ENCODE peak calls at places on chromosome 18, in six cellular contexts. One of them, this sample, is unnamed.

GRCh38 chr18:58046087-58046793 is 2.2 kb downstream of the NEDD4L start:
- DNase-seq in K562: no peak
- DNase-seq in IMR-90: no peak
- DNase-seq in A549: no peak
- DNase-seq in HEK293T: no peak
- DNase-seq in HepG2: peak; percentile 57
- DNase-seq in this sample: no peak

GRCh38 chr18:51089691-51090090 is 59.7 kb downstream of the SMAD4 start:
- DNase-seq in K562: no peak
- DNase-seq in IMR-90: no peak
- DNase-seq in A549: no peak
- DNase-seq in HEK293T: no peak
- DNase-seq in HepG2: no peak
- DNase-seq in this sample: no peak

GRCh38 chr18:3397786-3398185 is 52.2 kb upstream of the TGIF1 start:
- DNase-seq in K562: no peak
- DNase-seq in IMR-90: no peak
- DNase-seq in A549: no peak
- DNase-seq in HEK293T: no peak
- DNase-seq in HepG2: no peak
- DNase-seq in this sample: no peak

GRCh38 chr18:35178260-35178659 is 62.6 kb upstream of the ZNF397 start:
- DNase-seq in K562: no peak
- DNase-seq in IMR-90: peak; percentile 61
- DNase-seq in A549: no peak
- DNase-seq in HEK293T: no peak
- DNase-seq in HepG2: no peak
- DNase-seq in this sample: no peak

GRCh38 chr18:33116376-33116775 is 324.1 kb downstream of the CCDC178 start:
- DNase-seq in K562: no peak
- DNase-seq in IMR-90: no peak
- DNase-seq in A549: peak; percentile 3
- DNase-seq in HEK293T: no peak
- DNase-seq in HepG2: no peak
- DNase-seq in this sample: no peak

GRCh38 chr18:30903566-30903965 is 139.0 kb downstream of the DSC3 start:
- DNase-seq in K562: no peak
- DNase-seq in IMR-90: no peak
- DNase-seq in A549: peak; percentile 48
- DNase-seq in HEK293T: no peak
- DNase-seq in HepG2: peak; percentile 9
- DNase-seq in this sample: no peak

GRCh38 chr18:60676807-60677206 is 304.2 kb upstream of the MC4R start:
- DNase-seq in K562: no peak
- DNase-seq in IMR-90: no peak
- DNase-seq in A549: no peak
- DNase-seq in HEK293T: peak; percentile 12
- DNase-seq in HepG2: no peak
- DNase-seq in this sample: no peak

GRCh38 chr18:69402219-69402989 is 1.7 kb downstream of the DOK6 start:
- DNase-seq in K562: no peak
- DNase-seq in IMR-90: no peak
- DNase-seq in A549: no peak
- DNase-seq in HEK293T: no peak
- DNase-seq in HepG2: peak; percentile 7
- DNase-seq in this sample: no peak

GRCh38 chr18:77061946-77062517 is 70.6 kb downstream of the MBP start:
- DNase-seq in K562: peak; percentile 8
- DNase-seq in IMR-90: no peak
- DNase-seq in A549: no peak
- DNase-seq in HEK293T: no peak
- DNase-seq in HepG2: no peak
- DNase-seq in this sample: no peak

GRCh38 chr18:51342815-51343214 is 145.3 kb upstream of the MEX3C start:
- DNase-seq in K562: no peak
- DNase-seq in IMR-90: peak; percentile 1
- DNase-seq in A549: peak; percentile 56
- DNase-seq in HEK293T: no peak
- DNase-seq in HepG2: peak; percentile 7
- DNase-seq in this sample: no peak

GRCh38 chr18:11310476-11311086 is 161.2 kb upstream of the PIEZO2 start:
- DNase-seq in K562: peak; percentile 28
- DNase-seq in IMR-90: peak; percentile 49
- DNase-seq in A549: peak; percentile 52
- DNase-seq in HEK293T: peak; percentile 33
- DNase-seq in HepG2: peak; percentile 40
- DNase-seq in this sample: no peak

GRCh38 chr18:45755936-45756335 is 32.0 kb downstream of the SLC14A1 start:
- DNase-seq in K562: no peak
- DNase-seq in IMR-90: peak; percentile 79
- DNase-seq in A549: no peak
- DNase-seq in HEK293T: no peak
- DNase-seq in HepG2: no peak
- DNase-seq in this sample: no peak

GRCh38 chr18:10128906-10129305 is 215.1 kb downstream of the VAPA start:
- DNase-seq in K562: no peak
- DNase-seq in IMR-90: no peak
- DNase-seq in A549: no peak
- DNase-seq in HEK293T: peak; percentile 20
- DNase-seq in HepG2: no peak
- DNase-seq in this sample: no peak
- TF ChIP-seq BHLHE40 in K562: no peak
- TF ChIP-seq BHLHE40 in IMR-90: no peak
- TF ChIP-seq BHLHE40 in A549: no peak
- TF ChIP-seq BHLHE40 in HEK293T: no peak
- TF ChIP-seq BHLHE40 in HepG2: no peak
- TF ChIP-seq BHLHE40 in this sample: no peak

GRCh38 chr18:48022531-48023330 is 92.3 kb upstream of the SMAD2 start:
- DNase-seq in K562: peak; percentile 60
- DNase-seq in IMR-90: peak; percentile 49
- DNase-seq in A549: peak; percentile 82
- DNase-seq in HEK293T: peak; percentile 56
- DNase-seq in HepG2: peak; percentile 59
- DNase-seq in this sample: peak; percentile 12
- TF ChIP-seq BHLHE40 in K562: no peak
- TF ChIP-seq BHLHE40 in IMR-90: no peak
- TF ChIP-seq BHLHE40 in A549: no peak
- TF ChIP-seq BHLHE40 in HEK293T: no peak
- TF ChIP-seq BHLHE40 in HepG2: no peak
- TF ChIP-seq BHLHE40 in this sample: no peak

DNA sequence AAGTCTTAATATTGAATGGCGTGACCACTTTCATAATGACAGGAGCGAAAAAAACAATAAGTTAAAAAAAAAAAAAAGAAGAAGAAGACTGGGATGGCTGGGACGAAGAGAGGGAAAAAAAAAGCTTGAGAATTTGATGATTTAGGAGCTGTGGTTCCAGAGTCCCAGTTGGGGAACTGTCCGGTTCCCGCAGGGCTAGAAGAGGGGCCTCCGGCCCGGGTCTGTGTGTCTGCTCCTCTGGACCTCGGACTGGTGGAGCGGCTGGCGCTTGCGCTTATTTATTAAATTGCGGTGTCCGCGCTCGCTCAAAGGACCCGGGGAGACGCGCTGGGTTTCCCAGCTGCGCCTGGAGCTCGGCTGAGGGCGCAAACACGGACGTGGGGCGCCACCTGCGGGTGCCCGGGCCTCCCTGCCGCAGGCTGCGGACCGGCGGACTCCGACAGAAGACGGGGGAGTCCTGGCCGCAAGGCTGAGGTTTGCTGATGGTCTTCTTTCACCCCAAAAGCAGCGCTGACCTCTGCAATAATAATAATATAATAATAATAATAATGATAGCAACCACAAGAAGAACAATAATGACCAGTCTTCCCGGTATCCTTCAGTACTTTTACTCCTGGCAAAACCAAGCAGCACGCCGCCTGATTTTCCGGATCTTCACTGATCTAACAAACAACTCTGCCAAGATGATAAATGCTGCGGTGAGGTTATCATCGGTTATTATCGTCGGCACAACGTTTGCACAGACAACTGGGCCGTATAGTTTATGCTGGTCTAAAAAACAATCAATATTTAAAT is at the start of gene CBLN2:
- DNase-seq in K562: peak; percentile 31
- DNase-seq in IMR-90: peak; percentile 18
- DNase-seq in A549: peak; percentile 58
- DNase-seq in HEK293T: peak; percentile 59
- DNase-seq in HepG2: peak; percentile 23
- DNase-seq in this sample: no peak
- TF ChIP-seq BHLHE40 in K562: no peak
- TF ChIP-seq BHLHE40 in IMR-90: no peak
- TF ChIP-seq BHLHE40 in A549: no peak
- TF ChIP-seq BHLHE40 in HEK293T: no peak
- TF ChIP-seq BHLHE40 in HepG2: no peak
- TF ChIP-seq BHLHE40 in this sample: no peak

GRCh38 chr18:49044898-49045297 is 94.1 kb upstream of the SMAD7 start:
- DNase-seq in K562: no peak
- DNase-seq in IMR-90: no peak
- DNase-seq in A549: no peak
- DNase-seq in HEK293T: no peak
- DNase-seq in HepG2: no peak
- DNase-seq in this sample: no peak

GRCh38 chr18:49045585-49045984 is 94.8 kb upstream of the SMAD7 start:
- DNase-seq in K562: no peak
- DNase-seq in IMR-90: no peak
- DNase-seq in A549: no peak
- DNase-seq in HEK293T: no peak
- DNase-seq in HepG2: no peak
- DNase-seq in this sample: no peak

GRCh38 chr18:49046125-49046524 is 95.4 kb upstream of the SMAD7 start:
- DNase-seq in K562: no peak
- DNase-seq in IMR-90: no peak
- DNase-seq in A549: no peak
- DNase-seq in HEK293T: no peak
- DNase-seq in HepG2: no peak
- DNase-seq in this sample: no peak

GRCh38 chr18:49038423-49038822 is 87.7 kb upstream of the SMAD7 start:
- DNase-seq in K562: no peak
- DNase-seq in IMR-90: no peak
- DNase-seq in A549: no peak
- DNase-seq in HEK293T: no peak
- DNase-seq in HepG2: no peak
- DNase-seq in this sample: no peak

DNA sequence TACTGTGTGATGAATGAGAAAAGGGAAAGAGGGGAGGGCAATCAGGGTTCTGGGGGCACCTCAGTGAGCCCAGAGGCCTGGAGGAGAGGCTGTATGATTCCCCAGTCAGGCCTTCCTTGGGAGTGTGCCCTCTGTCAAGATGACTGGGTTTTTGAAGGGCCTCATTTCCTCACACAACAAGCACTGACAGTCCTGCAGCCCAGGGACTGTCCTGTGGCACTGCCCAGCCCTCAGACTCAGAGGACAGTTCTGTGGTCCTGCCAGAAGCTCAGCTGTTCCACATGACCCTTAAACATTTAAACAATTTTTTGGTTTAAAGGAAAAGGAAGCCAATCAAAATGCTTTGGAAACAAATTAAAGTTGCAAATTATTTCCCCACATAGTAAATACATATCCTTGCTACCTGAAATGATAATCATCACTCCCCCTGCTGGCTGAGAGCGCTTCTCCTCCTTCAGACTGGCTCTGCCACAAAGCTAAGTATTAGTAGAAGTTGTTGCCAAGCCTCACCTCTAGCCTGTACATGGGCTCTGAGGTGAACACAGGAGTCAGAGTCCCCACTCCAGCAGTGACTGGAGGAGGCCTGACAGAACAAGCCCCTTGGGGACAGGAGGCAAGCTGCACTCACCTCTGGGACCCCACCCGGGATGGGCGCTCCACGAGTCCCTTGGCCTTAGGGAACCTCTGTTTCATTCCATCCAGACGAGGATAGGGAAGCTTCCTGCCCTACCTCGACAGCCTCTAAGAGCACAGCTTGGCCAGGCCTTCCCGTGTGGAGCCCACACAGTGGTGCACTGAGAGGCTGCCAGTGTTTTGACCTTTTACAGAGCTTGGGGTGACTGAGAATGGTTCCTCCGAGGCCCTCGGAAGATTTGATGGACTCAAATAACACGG is 91.2 kb upstream of the SMAD7 start:
- DNase-seq in K562: no peak
- DNase-seq in IMR-90: peak; percentile 56
- DNase-seq in A549: peak; percentile 43
- DNase-seq in HEK293T: no peak
- DNase-seq in HepG2: peak; percentile 40
- DNase-seq in this sample: no peak
- TF ChIP-seq BHLHE40 in K562: no peak
- TF ChIP-seq BHLHE40 in IMR-90: no peak
- TF ChIP-seq BHLHE40 in A549: no peak
- TF ChIP-seq BHLHE40 in HEK293T: no peak
- TF ChIP-seq BHLHE40 in HepG2: no peak
- TF ChIP-seq BHLHE40 in this sample: no peak